ENCODE peak calls at places on chromosome X, in nine cellular contexts. X is tibial nerve, A is right cardiac atrium, L is neuronal stem cell, Y is SK-N-SH, K is IMR-90, V is aorta, F is body of pancreas, Z is psoas muscle. Q is an unnamed sample.

GRCh38 chrX:96770315-96770714 is 85.7 kb downstream of the DIAPH2 start:
- DNase-seq in X (no peak), A (no peak), L (no peak), Y (peak), K (peak), V (no peak), F (no peak), Z (no peak), Q (no peak)

GRCh38 chrX:108271397-108271787 is 166.8 kb downstream of the COL4A6 start:
- DNase-seq in X (no peak), A (no peak), L (no peak), Y (no peak), K (no peak), V (no peak), F (peak), Z (no peak), Q (no peak)

GRCh38 chrX:133786382-133786781 is 199.0 kb downstream of the GPC3 start:
- DNase-seq in X (no peak), A (no peak), L (no peak), Y (no peak), K (no peak), V (no peak), F (no peak), Z (no peak), Q (no peak)

GRCh38 chrX:112223391-112223790 is 140.8 kb upstream of the TRPC5 start:
- DNase-seq in X (no peak), A (no peak), L (no peak), Y (peak), K (no peak), V (no peak), F (no peak), Z (no peak), Q (no peak)

GRCh38 chrX:97399400-97399799 is 515.7 kb downstream of the RPA4 start:
- DNase-seq in X (no peak), A (no peak), L (no peak), Y (no peak), K (peak), V (no peak), F (no peak), Z (no peak), Q (no peak)

GRCh38 chrX:38837389-38837788 is 36.1 kb downstream of the MID1IP1 start:
- DNase-seq in X (no peak), A (no peak), L (no peak), Y (no peak), K (peak), V (no peak), F (no peak), Z (no peak), Q (no peak)

GRCh38 chrX:84363674-84364073 is 138.6 kb downstream of the HDX start:
- DNase-seq in X (no peak), A (no peak), L (no peak), Y (no peak), K (no peak), V (no peak), F (no peak), Z (no peak), Q (no peak)

GRCh38 chrX:137352101-137352660 is 213.7 kb upstream of the ZIC3 start:
- DNase-seq in X (no peak), A (no peak), L (no peak), Y (no peak), K (no peak), V (no peak), F (no peak), Z (no peak), Q (no peak)

GRCh38 chrX:77505227-77505626 is 58.0 kb downstream of the FGF16 start:
- DNase-seq in X (no peak), A (no peak), L (no peak), Y (no peak), K (peak), V (no peak), F (no peak), Z (no peak), Q (no peak)

GRCh38 chrX:74349387-74349786 is 45.4 kb downstream of the ZCCHC13 start:
- DNase-seq in X (no peak), A (no peak), L (no peak), Y (no peak), K (peak), V (no peak), F (no peak), Z (no peak), Q (no peak)

GRCh38 chrX:120299928-120300327 is 11.3 kb downstream of the TMEM255A start:
- DNase-seq in X (no peak), A (no peak), L (no peak), Y (no peak), K (no peak), V (no peak), F (no peak), Z (no peak), Q (no peak)

GRCh38 chrX:84873176-84873575 is 130.5 kb upstream of the APOOL start:
- DNase-seq in X (no peak), A (no peak), L (no peak), Y (no peak), K (no peak), V (no peak), F (no peak), Z (no peak), Q (no peak)

GRCh38 chrX:94743478-94743877 is 1069.5 kb downstream of the FAM133A start:
- DNase-seq in X (no peak), A (no peak), L (no peak), Y (no peak), K (no peak), V (no peak), F (no peak), Z (no peak), Q (no peak)

GRCh38 chrX:113157496-113157895 is 316.9 kb upstream of the AMOT start:
- DNase-seq in X (no peak), A (no peak), L (no peak), Y (no peak), K (no peak), V (no peak), F (no peak), Z (no peak), Q (no peak)

GRCh38 chrX:30627818-30628652 is 25.2 kb upstream of the GK start:
- DNase-seq in X (no peak), A (no peak), L (no peak), Y (no peak), K (no peak), V (no peak), F (no peak), Z (no peak), Q (no peak)

GRCh38 chrX:116378961-116379360 is 57.4 kb upstream of the SLC6A14 start:
- DNase-seq in X (no peak), A (no peak), L (no peak), Y (no peak), K (no peak), V (no peak), F (no peak), Z (no peak), Q (no peak)

GRCh38 chrX:111041018-111041462 is 55.0 kb upstream of the PAK3 start:
- DNase-seq in X (peak), A (no peak), L (no peak), Y (no peak), K (peak), V (no peak), F (peak), Z (no peak), Q (peak)

GRCh38 chrX:23332101-23332887 is 2.4 kb upstream of the PTCHD1 start:
- DNase-seq in X (no peak), A (no peak), L (no peak), Y (peak), K (no peak), V (peak), F (no peak), Z (no peak), Q (no peak)

GRCh38 chrX:108268434-108269080 is 169.7 kb downstream of the COL4A6 start:
- DNase-seq in X (no peak), A (no peak), L (no peak), Y (no peak), K (no peak), V (no peak), F (peak), Z (no peak), Q (no peak)

GRCh38 chrX:109911046-109911445 is 91.9 kb upstream of the TMEM164 start:
- DNase-seq in X (no peak), A (no peak), L (no peak), Y (peak), K (no peak), V (no peak), F (no peak), Z (no peak), Q (no peak)

GRCh38 chrX:8907678-8908077 is 106.5 kb upstream of the FAM9A start:
- DNase-seq in X (no peak), A (no peak), L (no peak), Y (no peak), K (no peak), V (no peak), F (no peak), Z (no peak), Q (no peak)

GRCh38 chrX:94977562-94977961 is 1303.6 kb downstream of the FAM133A start:
- DNase-seq in X (no peak), A (no peak), L (no peak), Y (no peak), K (no peak), V (no peak), F (no peak), Z (no peak), Q (no peak)

GRCh38 chrX:2284601-2285000 is 216.2 kb downstream of the DHRSX start:
- DNase-seq in X (no peak), A (no peak), L (no peak), Y (no peak), K (peak), V (peak), F (no peak), Z (no peak), Q (no peak)

GRCh38 chrX:128781506-128781905 is 729.3 kb upstream of the ACTRT1 start:
- DNase-seq in X (no peak), A (no peak), L (peak), Y (peak), K (no peak), V (no peak), F (peak), Z (no peak), Q (no peak)

GRCh38 chrX:1521459-1521956 is 15.5 kb downstream of the P2RY8 start:
- DNase-seq in X (no peak), A (no peak), L (no peak), Y (no peak), K (no peak), V (no peak), F (no peak), Z (no peak), Q (no peak)

GRCh38 chrX:44903107-44903506 is 30.1 kb downstream of the KDM6A start:
- DNase-seq in X (no peak), A (no peak), L (no peak), Y (no peak), K (peak), V (no peak), F (no peak), Z (no peak), Q (no peak)

GRCh38 chrX:9310596-9310995 is 154.3 kb upstream of the TBL1X start:
- DNase-seq in X (no peak), A (no peak), L (no peak), Y (no peak), K (peak), V (no peak), F (no peak), Z (no peak), Q (no peak)

GRCh38 chrX:97672138-97672537 is 788.4 kb downstream of the RPA4 start:
- DNase-seq in X (no peak), A (no peak), L (no peak), Y (no peak), K (no peak), V (no peak), F (peak), Z (no peak), Q (no peak)

GRCh38 chrX:110286126-110286525 is 31.8 kb downstream of the AMMECR1 start:
- DNase-seq in X (no peak), A (no peak), L (no peak), Y (no peak), K (peak), V (no peak), F (no peak), Z (no peak), Q (no peak)

GRCh38 chrX:80184854-80185253 is 170.3 kb downstream of the TBX22 start:
- DNase-seq in X (no peak), A (no peak), L (no peak), Y (no peak), K (no peak), V (no peak), F (no peak), Z (no peak), Q (no peak)

GRCh38 chrX:3962511-3963350 is 249.3 kb upstream of the PRKX start:
- DNase-seq in X (peak), A (no peak), L (peak), Y (peak), K (peak), V (no peak), F (peak), Z (no peak), Q (no peak)

GRCh38 chrX:66751136-66751782 is 112.4 kb upstream of the EDA2R start:
- DNase-seq in X (no peak), A (no peak), L (no peak), Y (no peak), K (no peak), V (no peak), F (no peak), Z (no peak), Q (no peak)

GRCh38 chrX:101171883-101172400 is 47.6 kb upstream of the DRP2 start:
- DNase-seq in X (no peak), A (no peak), L (no peak), Y (no peak), K (no peak), V (no peak), F (no peak), Z (no peak), Q (no peak)

GRCh38 chrX:45063319-45064095 is 137.2 kb downstream of the DIPK2B start:
- DNase-seq in X (no peak), A (no peak), L (no peak), Y (no peak), K (peak), V (no peak), F (no peak), Z (peak), Q (no peak)

GRCh38 chrX:65647801-65648200 is 19.7 kb upstream of the MSN start:
- DNase-seq in X (no peak), A (no peak), L (no peak), Y (no peak), K (no peak), V (no peak), F (no peak), Z (no peak), Q (no peak)

GRCh38 chrX:112651766-112652165 is 28.0 kb downstream of the LHFPL1 start:
- DNase-seq in X (no peak), A (no peak), L (no peak), Y (no peak), K (peak), V (no peak), F (no peak), Z (no peak), Q (no peak)

DNA sequence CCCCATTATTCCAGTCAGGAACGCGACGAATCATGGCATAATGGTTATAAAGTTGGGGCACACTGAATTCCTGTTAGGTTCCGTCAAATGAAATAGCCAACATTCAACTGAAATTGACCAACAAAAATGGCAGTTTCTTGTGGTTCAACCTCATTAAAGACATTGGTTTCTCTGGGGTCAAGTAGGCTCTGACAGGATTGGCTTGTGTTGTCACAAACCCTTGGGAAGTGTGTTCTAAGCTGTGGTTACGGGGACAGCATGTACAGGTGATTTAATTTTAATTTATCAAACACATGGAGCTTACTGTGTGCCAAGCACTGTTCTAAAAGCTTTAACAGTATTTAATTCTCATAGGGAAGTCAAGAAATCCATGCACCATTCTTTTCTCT is 751 bp downstream of the XK start:
- DNase-seq in X (no peak), A (no peak), L (no peak), Y (no peak), K (no peak), V (no peak), F (no peak), Z (no peak), Q (no peak)
- H3K27ac ChIP-seq in X (no peak), A (peak), L (no peak), Y (no peak), K (no peak), V (no peak), F (peak), Z (peak), Q (peak)

DNA sequence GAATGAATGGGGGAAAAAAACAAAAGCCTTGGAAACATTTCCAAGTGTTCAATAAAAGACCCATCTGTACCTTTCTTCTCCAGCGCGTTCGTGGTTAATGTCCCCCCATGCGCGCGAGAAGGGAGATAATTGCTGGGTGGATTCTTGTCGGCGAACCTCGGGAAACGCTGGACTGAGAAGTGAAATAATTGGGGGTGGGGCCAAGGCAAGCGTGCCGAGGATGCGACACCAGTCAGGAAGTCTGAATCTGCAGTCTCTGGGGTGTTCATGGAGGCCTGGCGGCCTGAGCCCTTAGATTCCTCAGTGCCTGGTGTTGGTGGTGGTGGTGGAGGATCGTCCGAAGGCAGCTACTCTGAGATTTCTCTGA is 5.3 kb upstream of the ARX start:
- DNase-seq in X (no peak), A (no peak), L (no peak), Y (peak), K (no peak), V (no peak), F (no peak), Z (no peak), Q (no peak)
- H3K27ac ChIP-seq in X (no peak), A (no peak), L (no peak), Y (no peak), K (no peak), V (no peak), F (no peak), Z (no peak), Q (no peak)

GRCh38 chrX:21394792-21395191 is 20.6 kb downstream of the CNKSR2 start:
- DNase-seq in X (no peak), A (no peak), L (no peak), Y (no peak), K (no peak), V (no peak), F (no peak), Z (no peak), Q (no peak)
- H3K27ac ChIP-seq in X (no peak), A (no peak), L (no peak), Y (no peak), K (no peak), V (no peak), F (no peak), Z (no peak), Q (no peak)

GRCh38 chrX:40005290-40006011 is 92.3 kb downstream of the BCOR start:
- DNase-seq in X (no peak), A (peak), L (no peak), Y (no peak), K (no peak), V (no peak), F (no peak), Z (no peak), Q (no peak)

GRCh38 chrX:40007136-40007535 is 90.6 kb downstream of the BCOR start:
- DNase-seq in X (no peak), A (peak), L (no peak), Y (no peak), K (no peak), V (no peak), F (no peak), Z (no peak), Q (no peak)

GRCh38 chrX:40004916-40005289 is 92.9 kb downstream of the BCOR start:
- DNase-seq in X (no peak), A (no peak), L (no peak), Y (no peak), K (no peak), V (no peak), F (no peak), Z (no peak), Q (no peak)

GRCh38 chrX:40007746-40008705 is 89.7 kb downstream of the BCOR start:
- DNase-seq in X (no peak), A (no peak), L (no peak), Y (peak), K (no peak), V (no peak), F (no peak), Z (no peak), Q (no peak)

DNA sequence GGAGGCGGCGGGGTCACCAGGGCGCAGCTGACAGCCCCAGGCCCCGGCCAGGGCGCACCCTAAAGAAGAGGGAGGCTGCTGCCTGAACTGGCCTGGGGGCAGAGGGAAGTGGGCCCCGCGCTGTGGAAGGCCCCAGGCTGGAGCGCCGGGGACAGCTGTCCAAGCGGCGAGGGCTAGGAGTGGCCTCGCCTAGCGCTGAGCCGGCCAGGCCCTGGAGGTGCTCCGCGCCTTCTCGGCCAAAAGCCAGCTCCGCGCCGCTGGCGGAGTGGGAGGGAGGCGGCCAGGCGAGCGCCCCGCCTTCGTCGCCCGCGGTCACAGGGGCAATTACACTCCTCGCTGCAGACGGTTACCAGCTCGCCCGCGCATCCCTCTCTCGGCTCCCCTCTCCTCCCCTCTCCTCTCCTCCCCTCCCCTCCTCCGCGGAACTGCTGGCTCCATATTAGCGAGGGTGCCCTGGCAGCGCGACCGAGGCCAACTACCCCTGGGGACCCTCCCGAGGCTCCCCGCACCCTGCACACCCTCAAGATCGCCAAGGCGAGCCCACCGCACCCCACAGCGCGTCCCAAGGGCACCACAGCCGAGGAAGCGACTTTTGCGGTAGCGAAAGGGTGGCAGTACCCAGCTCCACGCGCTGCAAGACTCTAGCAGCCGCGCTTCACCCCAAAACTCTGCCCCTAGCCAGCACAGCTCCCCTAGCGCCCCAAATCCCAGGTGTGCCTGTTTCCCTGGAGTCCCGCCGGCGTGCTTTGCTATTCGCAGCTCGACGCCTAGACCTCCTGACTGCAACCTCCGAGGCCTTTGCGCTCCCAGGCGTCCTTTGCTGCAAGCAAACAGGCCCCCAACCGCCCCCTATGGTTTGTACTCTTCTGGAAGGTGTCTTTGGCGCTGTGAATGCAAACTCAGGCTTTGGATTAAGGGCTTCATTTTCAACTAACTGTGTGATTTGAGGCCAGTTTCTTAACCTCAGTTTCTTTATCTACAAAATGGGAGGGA is 91.4 kb downstream of the BCOR start:
- DNase-seq in X (no peak), A (peak), L (no peak), Y (peak), K (no peak), V (peak), F (peak), Z (peak), Q (no peak)
- H3K27ac ChIP-seq in X (peak), A (no peak), L (no peak), Y (no peak), K (no peak), V (no peak), F (no peak), Z (no peak), Q (no peak)

GRCh38 chrX:153966841-153967535 is 4.6 kb downstream of the HCFC1 start:
- DNase-seq in X (no peak), A (no peak), L (no peak), Y (no peak), K (peak), V (no peak), F (no peak), Z (peak), Q (no peak)
- H3K27ac ChIP-seq in X (peak), A (peak), L (no peak), Y (no peak), K (peak), V (peak), F (peak), Z (peak), Q (peak)

GRCh38 chrX:155611302-155611701 is 1.4 kb downstream of the TMLHE start:
- DNase-seq in X (no peak), A (no peak), L (no peak), Y (no peak), K (no peak), V (no peak), F (no peak), Z (no peak), Q (no peak)
- H3K27ac ChIP-seq in X (no peak), A (no peak), L (no peak), Y (no peak), K (peak), V (no peak), F (no peak), Z (peak), Q (no peak)